ENCODE peak calls at places on chromosomes 11 and 22, in four cellular contexts. K, O, G and U are unnamed samples.

GRCh38 chr11:17828311-17828751 is 93.8 kb downstream of the KCNC1 start:
- DNase-seq in O (no peak), K (no peak), G (peak), U (no peak)

GRCh38 chr11:70537576-70538571 is 139.5 kb downstream of the CTTN start:
- DNase-seq in O (no peak), K (no peak), G (no peak), U (no peak)

GRCh38 chr22:35506259-35506570 is 34.4 kb upstream of the RASD2 start:
- DNase-seq in K (no peak), G (no peak), O (no peak), U (no peak)

GRCh38 chr22:46117206-46118199 is 32.8 kb upstream of the PPARA start:
- DNase-seq in K (no peak), O (no peak), G (peak), U (no peak)

GRCh38 chr11:65488273-65489058 is 10.4 kb upstream of the MALAT1 start:
- DNase-seq in O (no peak), G (peak), K (peak), U (no peak)

GRCh38 chr11:128757235-128757711 is 63.4 kb downstream of the FLI1 start:
- DNase-seq in O (peak), K (no peak), G (peak), U (peak)

GRCh38 chr22:39299829-39300178 is 19.6 kb downstream of the RPL3 start:
- DNase-seq in K (no peak), O (no peak), G (no peak), U (no peak)

GRCh38 chr22:42324991-42325710 is 54.7 kb upstream of the TCF20 start:
- DNase-seq in O (no peak), G (no peak), K (no peak), U (no peak)